ENCODE peak calls at places on chromosomes 4 and X, in five cellular contexts. One of them, this sample, is unnamed.

GRCh38 chr4:101279377-101279871 is 67.9 kb downstream of the PPP3CA start:
- DNase-seq in K562: no peak
- DNase-seq in GM12878: no peak
- DNase-seq in SK-N-SH: peak; percentile 17
- DNase-seq in HepG2: no peak
- DNase-seq in this sample: peak; percentile 11

GRCh38 chr4:76641351-76641750 is 206.3 kb downstream of the SHROOM3 start:
- DNase-seq in GM12878: no peak
- DNase-seq in SK-N-SH: no peak
- DNase-seq in HepG2: no peak
- DNase-seq in K562: no peak
- DNase-seq in this sample: no peak

GRCh38 chr4:83639849-83640493 is 104.1 kb downstream of the GPAT3 start:
- DNase-seq in SK-N-SH: peak; percentile 47
- DNase-seq in GM12878: peak; percentile 42
- DNase-seq in K562: peak; percentile 67
- DNase-seq in HepG2: peak; percentile 71
- DNase-seq in this sample: peak; percentile 64

GRCh38 chrX:24424948-24425347 is 40.1 kb upstream of the PDK3 start:
- DNase-seq in GM12878: no peak
- DNase-seq in SK-N-SH: no peak
- DNase-seq in HepG2: no peak
- DNase-seq in K562: no peak
- DNase-seq in this sample: no peak

GRCh38 chr4:140659935-140660710 is 91.4 kb upstream of the UCP1 start:
- DNase-seq in HepG2: no peak
- DNase-seq in SK-N-SH: no peak
- DNase-seq in K562: no peak
- DNase-seq in GM12878: no peak
- DNase-seq in this sample: no peak

GRCh38 chr4:24230955-24231354 is 341.1 kb upstream of the PPARGC1A start:
- DNase-seq in GM12878: no peak
- DNase-seq in HepG2: no peak
- DNase-seq in K562: no peak
- DNase-seq in SK-N-SH: no peak
- DNase-seq in this sample: no peak

GRCh38 chr4:147678796-147679549 is 5.0 kb downstream of the PRMT9 start:
- DNase-seq in K562: no peak
- DNase-seq in GM12878: no peak
- DNase-seq in HepG2: peak; percentile 22
- DNase-seq in SK-N-SH: no peak
- DNase-seq in this sample: no peak

GRCh38 chrX:135112096-135112729 is 8.1 kb downstream of the ETDB start:
- DNase-seq in HepG2: no peak
- DNase-seq in GM12878: no peak
- DNase-seq in SK-N-SH: peak; percentile 33
- DNase-seq in K562: no peak
- DNase-seq in this sample: peak; percentile 51

GRCh38 chr4:3494501-3494900 is 31.4 kb downstream of the DOK7 start:
- DNase-seq in GM12878: no peak
- DNase-seq in SK-N-SH: no peak
- DNase-seq in HepG2: no peak
- DNase-seq in K562: no peak
- DNase-seq in this sample: no peak

GRCh38 chr4:41525129-41525528 is 12.8 kb upstream of the LIMCH1 start:
- DNase-seq in GM12878: no peak
- DNase-seq in K562: no peak
- DNase-seq in HepG2: no peak
- DNase-seq in SK-N-SH: no peak
- DNase-seq in this sample: no peak

GRCh38 chrX:9370888-9371287 is 94.0 kb upstream of the TBL1X start:
- DNase-seq in HepG2: no peak
- DNase-seq in K562: no peak
- DNase-seq in GM12878: no peak
- DNase-seq in SK-N-SH: no peak
- DNase-seq in this sample: no peak

DNA sequence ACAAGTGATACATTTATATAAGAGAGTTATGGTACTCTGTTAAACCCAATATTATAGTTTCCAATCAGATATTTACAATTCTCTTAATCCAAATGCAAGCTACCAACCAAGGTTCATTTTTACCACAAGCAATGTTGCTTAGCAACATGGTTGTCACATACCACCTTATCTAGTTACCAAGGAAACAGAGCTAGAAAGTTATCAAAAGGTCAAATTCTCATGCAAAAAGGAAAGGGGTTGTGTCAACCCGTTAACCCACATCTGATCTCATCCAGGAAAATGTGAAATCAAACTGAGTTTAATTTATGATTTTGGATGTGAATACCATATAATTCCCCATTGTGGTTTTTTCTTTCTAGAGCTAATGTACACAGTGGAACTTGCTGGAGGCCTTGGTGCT is 274.1 kb upstream of the MAGEB2 start:
- DNase-seq in K562: no peak
- DNase-seq in HepG2: peak; percentile 4
- DNase-seq in SK-N-SH: no peak
- DNase-seq in GM12878: no peak
- DNase-seq in this sample: no peak
- TF ChIP-seq FOXM1 in K562: no peak
- TF ChIP-seq FOXM1 in HepG2: no peak
- TF ChIP-seq FOXM1 in SK-N-SH: no peak
- TF ChIP-seq FOXM1 in GM12878: no peak
- TF ChIP-seq FOXM1 in this sample: no peak

GRCh38 chr4:184432127-184432922 is 42.0 kb downstream of the IRF2 start:
- DNase-seq in K562: no peak
- DNase-seq in GM12878: no peak
- DNase-seq in SK-N-SH: no peak
- DNase-seq in HepG2: no peak
- DNase-seq in this sample: no peak

GRCh38 chr4:184433258-184433892 is 41.0 kb downstream of the IRF2 start:
- DNase-seq in K562: no peak
- DNase-seq in SK-N-SH: no peak
- DNase-seq in GM12878: no peak
- DNase-seq in HepG2: no peak
- DNase-seq in this sample: no peak

GRCh38 chr4:184437565-184437964 is 36.8 kb downstream of the IRF2 start:
- DNase-seq in HepG2: no peak
- DNase-seq in SK-N-SH: no peak
- DNase-seq in K562: no peak
- DNase-seq in GM12878: no peak
- DNase-seq in this sample: no peak

GRCh38 chr4:184434021-184434420 is 40.3 kb downstream of the IRF2 start:
- DNase-seq in HepG2: peak; percentile 48
- DNase-seq in SK-N-SH: no peak
- DNase-seq in GM12878: no peak
- DNase-seq in K562: no peak
- DNase-seq in this sample: no peak

GRCh38 chr4:184434496-184435066 is 39.8 kb downstream of the IRF2 start:
- DNase-seq in K562: no peak
- DNase-seq in SK-N-SH: no peak
- DNase-seq in GM12878: no peak
- DNase-seq in HepG2: no peak
- DNase-seq in this sample: no peak
- TF ChIP-seq FOXM1 in K562: no peak
- TF ChIP-seq FOXM1 in SK-N-SH: no peak
- TF ChIP-seq FOXM1 in GM12878: no peak
- TF ChIP-seq FOXM1 in HepG2: no peak
- TF ChIP-seq FOXM1 in this sample: no peak

GRCh38 chrX:39837688-39838087 is 260.1 kb downstream of the BCOR start:
- DNase-seq in GM12878: no peak
- DNase-seq in SK-N-SH: no peak
- DNase-seq in K562: no peak
- DNase-seq in HepG2: no peak
- DNase-seq in this sample: no peak

GRCh38 chrX:39841604-39842003 is 256.2 kb downstream of the BCOR start:
- DNase-seq in SK-N-SH: peak; percentile 33
- DNase-seq in K562: no peak
- DNase-seq in GM12878: no peak
- DNase-seq in HepG2: no peak
- DNase-seq in this sample: no peak

GRCh38 chrX:39843318-39843717 is 254.4 kb downstream of the BCOR start:
- DNase-seq in K562: no peak
- DNase-seq in SK-N-SH: no peak
- DNase-seq in GM12878: no peak
- DNase-seq in HepG2: no peak
- DNase-seq in this sample: no peak

GRCh38 chrX:39839371-39839770 is 258.4 kb downstream of the BCOR start:
- DNase-seq in HepG2: no peak
- DNase-seq in SK-N-SH: no peak
- DNase-seq in K562: no peak
- DNase-seq in GM12878: no peak
- DNase-seq in this sample: no peak

DNA sequence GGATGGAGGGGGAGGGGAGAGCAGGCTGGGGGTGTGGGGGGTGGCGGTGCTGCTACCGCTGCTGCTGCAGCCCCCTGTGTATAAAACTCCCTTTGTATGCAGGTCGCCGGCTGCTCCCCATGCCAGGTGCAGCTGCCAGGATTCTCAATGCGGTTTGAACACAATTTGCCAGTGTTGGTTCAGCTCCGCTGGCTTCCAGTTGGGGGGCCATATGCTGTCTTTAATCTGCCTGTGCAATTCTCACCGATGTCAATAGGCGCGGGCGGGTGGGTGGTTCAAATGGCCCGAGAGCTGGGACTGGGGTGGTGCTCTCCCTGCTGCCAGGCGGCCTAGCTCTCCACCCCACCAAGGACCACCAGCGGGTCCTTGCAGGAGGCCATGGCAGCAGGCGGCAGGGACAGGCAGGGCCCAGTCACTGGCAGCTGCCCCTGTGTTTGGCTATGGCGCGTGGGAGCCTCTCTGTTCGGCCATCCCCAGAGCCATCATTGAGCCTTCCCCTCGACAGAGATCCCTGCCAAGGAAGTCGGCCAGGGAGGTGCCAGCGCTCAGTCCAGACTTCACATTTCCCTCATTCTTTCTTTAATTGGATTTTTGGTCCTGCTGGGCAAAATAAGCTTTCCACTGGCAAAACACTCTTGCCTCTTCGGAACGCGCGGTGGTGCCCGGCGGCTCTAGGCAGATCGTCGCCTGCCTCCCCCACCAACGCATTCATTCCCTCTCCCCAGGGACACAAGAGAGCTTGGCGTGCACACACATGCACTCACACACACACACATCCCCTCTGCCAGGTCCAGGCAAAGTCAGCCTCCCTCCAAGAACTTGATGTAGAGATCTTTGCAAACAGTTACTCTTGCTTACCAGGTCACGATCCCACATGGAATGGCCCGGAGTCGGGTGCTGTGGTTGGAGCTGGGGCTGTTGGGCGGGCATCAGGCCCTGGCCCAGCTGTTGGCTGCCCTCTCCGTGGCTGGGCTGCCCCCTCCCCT is 257.3 kb downstream of the BCOR start:
- DNase-seq in K562: no peak
- DNase-seq in GM12878: no peak
- DNase-seq in SK-N-SH: no peak
- DNase-seq in HepG2: no peak
- DNase-seq in this sample: no peak
- TF ChIP-seq FOXM1 in K562: no peak
- TF ChIP-seq FOXM1 in GM12878: no peak
- TF ChIP-seq FOXM1 in SK-N-SH: no peak
- TF ChIP-seq FOXM1 in HepG2: no peak
- TF ChIP-seq FOXM1 in this sample: no peak

GRCh38 chr4:126976850-126977249 is 655.9 kb upstream of the INTU start:
- DNase-seq in HepG2: no peak
- DNase-seq in K562: no peak
- DNase-seq in GM12878: no peak
- DNase-seq in SK-N-SH: no peak
- DNase-seq in this sample: no peak
- TF ChIP-seq FOXM1 in HepG2: no peak
- TF ChIP-seq FOXM1 in K562: no peak
- TF ChIP-seq FOXM1 in GM12878: no peak
- TF ChIP-seq FOXM1 in SK-N-SH: no peak
- TF ChIP-seq FOXM1 in this sample: no peak

GRCh38 chr4:30722092-30722915 is 2.1 kb downstream of the PCDH7 start:
- DNase-seq in K562: no peak
- DNase-seq in GM12878: no peak
- DNase-seq in SK-N-SH: no peak
- DNase-seq in HepG2: no peak
- DNase-seq in this sample: no peak
- TF ChIP-seq FOXM1 in K562: no peak
- TF ChIP-seq FOXM1 in GM12878: no peak
- TF ChIP-seq FOXM1 in SK-N-SH: no peak
- TF ChIP-seq FOXM1 in HepG2: no peak
- TF ChIP-seq FOXM1 in this sample: no peak

GRCh38 chrX:119692241-119693031 is 532 bp downstream of the SEPTIN6 start:
- DNase-seq in HepG2: no peak
- DNase-seq in K562: peak; percentile 53
- DNase-seq in GM12878: no peak
- DNase-seq in SK-N-SH: peak; percentile 68
- DNase-seq in this sample: peak; percentile 57
- TF ChIP-seq FOXM1 in HepG2: no peak
- TF ChIP-seq FOXM1 in K562: no peak
- TF ChIP-seq FOXM1 in GM12878: no peak
- TF ChIP-seq FOXM1 in SK-N-SH: no peak
- TF ChIP-seq FOXM1 in this sample: no peak

GRCh38 chr4:7004331-7004730 is 38.8 kb upstream of the TADA2B start:
- DNase-seq in HepG2: no peak
- DNase-seq in GM12878: no peak
- DNase-seq in K562: no peak
- DNase-seq in SK-N-SH: no peak
- DNase-seq in this sample: no peak
- TF ChIP-seq FOXM1 in HepG2: no peak
- TF ChIP-seq FOXM1 in GM12878: no peak
- TF ChIP-seq FOXM1 in K562: no peak
- TF ChIP-seq FOXM1 in SK-N-SH: no peak
- TF ChIP-seq FOXM1 in this sample: no peak

GRCh38 chrX:133094098-133094731 is 2.7 kb downstream of the USP26 start:
- DNase-seq in K562: no peak
- DNase-seq in GM12878: no peak
- DNase-seq in HepG2: no peak
- DNase-seq in SK-N-SH: no peak
- DNase-seq in this sample: no peak

GRCh38 chrX:133089411-133089810 is 7.5 kb downstream of the USP26 start:
- DNase-seq in K562: no peak
- DNase-seq in HepG2: no peak
- DNase-seq in GM12878: no peak
- DNase-seq in SK-N-SH: no peak
- DNase-seq in this sample: no peak

GRCh38 chrX:133085785-133086184 is 11.1 kb downstream of the USP26 start:
- DNase-seq in K562: no peak
- DNase-seq in HepG2: no peak
- DNase-seq in SK-N-SH: no peak
- DNase-seq in GM12878: no peak
- DNase-seq in this sample: no peak

DNA sequence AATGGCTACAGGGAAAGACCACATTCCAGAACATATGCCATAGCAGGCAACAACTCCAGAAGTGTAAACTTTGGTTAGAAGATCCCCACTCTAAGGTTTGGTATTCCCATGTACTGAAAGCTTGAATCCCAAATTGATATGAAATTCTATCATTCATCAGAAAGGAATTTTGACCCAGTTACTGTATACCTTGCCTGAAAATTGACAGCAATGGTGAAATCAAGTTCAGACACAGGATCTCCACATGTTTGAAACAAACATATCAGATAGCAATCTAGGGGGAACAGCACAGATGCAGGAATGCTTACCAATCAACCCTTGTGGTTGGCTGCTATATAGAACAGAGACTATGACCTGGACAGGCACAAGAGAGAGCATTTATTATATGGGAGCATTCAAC is 6.5 kb downstream of the USP26 start:
- DNase-seq in K562: no peak
- DNase-seq in GM12878: no peak
- DNase-seq in HepG2: no peak
- DNase-seq in SK-N-SH: no peak
- DNase-seq in this sample: no peak
- TF ChIP-seq FOXM1 in K562: no peak
- TF ChIP-seq FOXM1 in GM12878: no peak
- TF ChIP-seq FOXM1 in HepG2: no peak
- TF ChIP-seq FOXM1 in SK-N-SH: no peak
- TF ChIP-seq FOXM1 in this sample: no peak